ENCODE peak calls at places on chromosomes 1 and 21, in ten cellular contexts. Z is heart left ventricle; V is IMR-90; W is BE2C; B is CD8-positive, alpha-beta T cell; I is keratinocyte; X is fibroblast of lung; N is aorta; J is astrocyte of the cerebellum; R is astrocyte of the spinal cord. K is an unnamed sample.

GRCh38 chr1:91725961-91726704 is 159.8 kb downstream of the TGFBR3 start:
- DNase-seq in J (peak), N (no peak), Z (no peak), B (no peak), W (no peak), I (no peak), X (peak), V (peak), R (peak), K (no peak)

GRCh38 chr1:54781023-54781723 is 16.9 kb upstream of the PARS2 start:
- DNase-seq in X (no peak), Z (no peak), J (no peak), V (no peak), I (no peak), B (no peak), R (no peak), N (no peak), W (no peak), K (no peak)

GRCh38 chr1:154866995-154867795 is 2.9 kb downstream of the KCNN3 start:
- DNase-seq in W (peak), J (peak), V (peak), B (no peak), Z (no peak), X (peak), N (peak), I (no peak), R (peak), K (peak)

GRCh38 chr1:194175251-194175650 is 988.8 kb upstream of the B3GALT2 start:
- DNase-seq in X (no peak), W (no peak), R (no peak), I (no peak), J (no peak), B (no peak), N (no peak), Z (no peak), V (no peak), K (no peak)

GRCh38 chr1:152741656-152742055 is 16.2 kb upstream of the KPRP start:
- DNase-seq in V (no peak), W (no peak), Z (no peak), B (no peak), I (no peak), N (no peak), J (no peak), X (no peak), R (no peak), K (no peak)

GRCh38 chr1:180231506-180232420 is 1.7 kb downstream of the LHX4 start:
- DNase-seq in J (no peak), X (peak), V (peak), N (peak), Z (no peak), B (no peak), R (peak), I (no peak), W (no peak), K (peak)

GRCh38 chr1:57269621-57270235 is 154.1 kb downstream of the DAB1 start:
- DNase-seq in I (no peak), J (no peak), B (no peak), X (no peak), V (no peak), W (no peak), R (no peak), Z (no peak), N (no peak), K (no peak)

GRCh38 chr1:31120783-31121180 is 55.3 kb upstream of the PUM1 start:
- DNase-seq in I (no peak), Z (no peak), N (no peak), B (no peak), X (no peak), V (no peak), R (no peak), W (no peak), J (no peak), K (no peak)

GRCh38 chr1:163205513-163205912 is 2.8 kb upstream of the RGS5 start:
- DNase-seq in J (no peak), I (no peak), R (peak), V (peak), Z (no peak), X (no peak), B (no peak), W (no peak), N (no peak), K (no peak)

GRCh38 chr21:25501996-25502665 is 105.2 kb downstream of the MRPL39 start:
- DNase-seq in R (no peak), V (no peak), B (no peak), Z (no peak), N (no peak), X (no peak), W (no peak), I (no peak), J (no peak), K (peak)

GRCh38 chr1:224730950-224731349 is 114.8 kb downstream of the CNIH3 start:
- DNase-seq in I (no peak), B (no peak), X (peak), R (no peak), J (no peak), N (no peak), V (peak), W (no peak), Z (no peak), K (no peak)

GRCh38 chr1:211948377-211948776 is 87.0 kb downstream of the INTS7 start:
- DNase-seq in B (no peak), W (no peak), J (no peak), X (no peak), Z (no peak), V (no peak), N (no peak), I (no peak), R (no peak), K (no peak)

GRCh38 chr1:164771568-164772350 is 212.8 kb downstream of the PBX1 start:
- DNase-seq in X (peak), R (peak), J (no peak), W (no peak), Z (no peak), B (no peak), I (peak), V (peak), N (no peak), K (peak)

GRCh38 chr1:244347942-244348341 is 103.8 kb downstream of the ADSS2 start:
- DNase-seq in X (no peak), J (no peak), I (no peak), W (no peak), V (peak), N (no peak), Z (no peak), R (no peak), B (no peak), K (no peak)

GRCh38 chr1:39573736-39574624 is 2.6 kb downstream of the PABPC4 start:
- DNase-seq in N (no peak), W (no peak), I (no peak), V (peak), X (peak), R (peak), B (no peak), J (no peak), Z (peak), K (peak)
- H3K4me3 ChIP-seq in N (no peak), W (peak), I (peak), V (peak), X (peak), R (peak), B (peak), J (peak), Z (peak), K (peak)

DNA sequence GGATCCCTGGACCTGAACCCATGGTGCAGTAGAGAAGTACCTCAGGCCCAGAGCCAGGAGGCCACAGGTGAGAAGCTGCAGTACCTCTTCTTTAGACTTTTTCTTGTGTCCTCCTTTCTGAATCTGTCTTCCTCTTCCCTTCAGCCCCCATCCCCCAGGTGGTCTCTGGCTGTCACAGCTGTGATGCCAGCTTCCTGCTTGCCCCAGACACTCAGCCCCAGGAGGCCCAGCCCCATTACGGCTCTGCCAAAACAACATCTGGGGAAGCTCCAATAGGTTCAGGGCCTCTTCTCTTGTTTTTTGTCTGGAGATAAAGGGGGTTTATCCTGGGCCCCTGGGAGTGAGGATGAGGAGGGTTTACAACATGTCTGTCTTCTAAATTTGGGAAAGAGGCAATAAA is 9.5 kb upstream of the BTG2 start:
- DNase-seq in V (no peak), B (no peak), I (no peak), W (no peak), Z (no peak), J (no peak), X (no peak), R (no peak), N (peak), K (no peak)
- H3K4me3 ChIP-seq in V (no peak), B (no peak), I (no peak), W (no peak), Z (no peak), J (no peak), X (no peak), R (no peak), N (no peak), K (no peak)

GRCh38 chr1:18481921-18482701 is 1.4 kb downstream of the KLHDC7A start:
- DNase-seq in I (no peak), J (no peak), N (no peak), Z (no peak), V (no peak), R (no peak), X (no peak), B (no peak), W (no peak), K (no peak)

GRCh38 chr1:18479484-18479883 is 1.2 kb upstream of the KLHDC7A start:
- DNase-seq in V (no peak), B (no peak), R (no peak), X (no peak), Z (no peak), J (no peak), W (no peak), I (no peak), N (no peak), K (no peak)

GRCh38 chr1:18482721-18483425 is 2.1 kb downstream of the KLHDC7A start:
- DNase-seq in X (no peak), R (no peak), V (no peak), W (no peak), N (no peak), B (no peak), Z (no peak), J (no peak), I (no peak), K (no peak)

GRCh38 chr1:18480315-18481189 is at the start of gene KLHDC7A:
- DNase-seq in J (no peak), B (no peak), N (no peak), V (no peak), I (no peak), R (no peak), Z (no peak), X (no peak), W (no peak), K (no peak)

GRCh38 chr1:18481190-18481920 is 625 bp downstream of the KLHDC7A start:
- DNase-seq in X (no peak), J (no peak), N (no peak), I (no peak), V (no peak), W (no peak), R (no peak), B (no peak), Z (no peak), K (no peak)
- H3K4me3 ChIP-seq in X (no peak), J (no peak), N (no peak), I (no peak), V (no peak), W (no peak), R (no peak), B (no peak), Z (no peak), K (no peak)

GRCh38 chr1:228408041-228408868 is 1.6 kb upstream of the TRIM11 start:
- DNase-seq in N (no peak), J (no peak), B (no peak), X (no peak), W (no peak), I (no peak), R (no peak), V (no peak), Z (no peak), K (no peak)
- H3K4me3 ChIP-seq in N (no peak), J (peak), B (no peak), X (peak), W (no peak), I (peak), R (peak), V (no peak), Z (no peak), K (peak)

GRCh38 chr21:42063206-42063577 is 7.9 kb upstream of the UMODL1 start:
- DNase-seq in Z (no peak), V (no peak), R (no peak), X (no peak), I (no peak), W (no peak), B (peak), J (no peak), N (peak), K (no peak)
- H3K4me3 ChIP-seq in Z (no peak), V (no peak), R (no peak), X (no peak), I (no peak), W (no peak), B (peak), J (no peak), N (no peak), K (no peak)

GRCh38 chr1:63773496-63773814 is 362 bp upstream of the ROR1 start:
- DNase-seq in W (no peak), B (no peak), I (no peak), J (no peak), X (no peak), Z (no peak), N (no peak), V (no peak), R (no peak), K (no peak)

GRCh38 chr1:63775418-63776127 is 1.8 kb downstream of the ROR1 start:
- DNase-seq in W (no peak), N (no peak), B (no peak), Z (no peak), J (no peak), R (no peak), X (peak), I (no peak), V (peak), K (no peak)

GRCh38 chr1:63773815-63774616 is at the start of gene ROR1:
- DNase-seq in R (peak), N (peak), X (peak), I (no peak), J (peak), Z (peak), B (no peak), W (peak), V (peak), K (peak)

GRCh38 chr1:63772876-63773275 is 941 bp upstream of the ROR1 start:
- DNase-seq in V (no peak), I (no peak), X (no peak), R (no peak), W (no peak), J (no peak), B (no peak), Z (no peak), N (no peak), K (no peak)

GRCh38 chr1:63774617-63775417 is 1.0 kb downstream of the ROR1 start:
- DNase-seq in R (peak), J (no peak), V (peak), I (no peak), W (peak), N (peak), X (peak), Z (peak), B (no peak), K (peak)
- H3K4me3 ChIP-seq in R (peak), J (peak), V (peak), I (peak), W (peak), N (peak), X (peak), Z (peak), B (no peak), K (peak)

GRCh38 chr1:101996830-101997485 is at the start of gene OLFM3:
- DNase-seq in N (no peak), X (no peak), Z (no peak), R (peak), J (no peak), V (no peak), B (no peak), I (no peak), W (peak), K (peak)

GRCh38 chr1:101992816-101993575 is 3.7 kb downstream of the OLFM3 start:
- DNase-seq in J (no peak), R (no peak), W (no peak), X (no peak), Z (no peak), N (no peak), I (no peak), V (no peak), B (no peak), K (no peak)

GRCh38 chr1:101995984-101996731 is 568 bp downstream of the OLFM3 start:
- DNase-seq in V (no peak), W (peak), N (no peak), Z (no peak), X (no peak), I (no peak), B (no peak), R (no peak), J (no peak), K (peak)

DNA sequence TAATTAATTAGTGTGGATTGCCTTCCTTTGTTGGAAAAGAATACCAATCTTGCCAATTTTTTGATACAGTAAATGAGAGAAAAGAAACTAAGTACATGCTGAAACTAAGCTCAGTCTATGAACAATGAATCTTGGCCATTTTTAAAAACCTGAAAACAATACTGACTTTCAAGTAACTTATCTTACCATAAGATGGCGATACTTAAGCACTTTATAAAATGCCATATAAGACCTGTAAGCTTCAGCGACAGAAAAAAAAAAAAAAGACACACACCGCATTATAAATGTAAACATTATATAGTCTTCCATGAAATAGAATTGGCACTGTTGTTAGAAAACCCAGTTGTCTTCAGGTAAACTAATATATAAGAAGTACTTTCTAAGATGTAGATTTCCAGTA is 3.0 kb downstream of the OLFM3 start:
- DNase-seq in N (no peak), Z (no peak), R (no peak), V (no peak), X (no peak), B (no peak), W (no peak), I (no peak), J (no peak), K (peak)
- H3K4me3 ChIP-seq in N (no peak), Z (no peak), R (no peak), V (no peak), X (no peak), B (no peak), W (peak), I (no peak), J (no peak), K (no peak)